ENCODE peak calls at places on chromosomes 1 and 21, in eight cellular contexts. H is uterus, W is adrenal gland, A is sigmoid colon, U is A549, X is suprapubic skin, B is body of pancreas, T is right lobe of liver. S is an unnamed sample.

GRCh38 chr1:30400436-30400975 is 322.9 kb downstream of the MATN1 start:
- DNase-seq in H (no peak), W (no peak), A (no peak), U (no peak), X (peak), B (no peak), T (no peak), S (no peak)

GRCh38 chr1:1033009-1033587 is 13.2 kb downstream of the AGRN start:
- DNase-seq in H (peak), W (peak), A (peak), U (peak), X (no peak), B (peak), T (no peak), S (peak)

GRCh38 chr21:41137889-41138288 is 30.1 kb upstream of the BACE2 start:
- DNase-seq in H (no peak), W (no peak), A (no peak), U (no peak), X (no peak), B (no peak), T (no peak), S (no peak)

GRCh38 chr1:182368369-182368768 is 23.2 kb downstream of the GLUL start:
- DNase-seq in H (no peak), W (no peak), A (no peak), U (no peak), X (no peak), B (no peak), T (no peak), S (no peak)

GRCh38 chr1:150563340-150564038 is 14.3 kb downstream of the ADAMTSL4 start:
- DNase-seq in H (peak), W (no peak), A (peak), U (peak), X (peak), B (peak), T (peak), S (peak)

GRCh38 chr1:219788091-219788490 is 140.3 kb downstream of the SLC30A10 start:
- DNase-seq in H (no peak), W (no peak), A (no peak), U (no peak), X (no peak), B (no peak), T (no peak), S (no peak)

GRCh38 chr1:70043806-70044205 is 161.6 kb downstream of the LRRC40 start:
- DNase-seq in H (no peak), W (no peak), A (no peak), U (peak), X (no peak), B (no peak), T (no peak), S (no peak)

GRCh38 chr1:112133487-112133886 is 144.0 kb upstream of the KCND3 start:
- DNase-seq in H (no peak), W (no peak), A (no peak), U (no peak), X (no peak), B (no peak), T (no peak), S (no peak)

GRCh38 chr1:81848880-81849500 is 48.3 kb downstream of the ADGRL2 start:
- DNase-seq in H (no peak), W (no peak), A (no peak), U (no peak), X (no peak), B (no peak), T (no peak), S (no peak)

GRCh38 chr21:38475519-38475918 is 22.8 kb downstream of the ERG start:
- DNase-seq in H (no peak), W (no peak), A (no peak), U (no peak), X (no peak), B (no peak), T (no peak), S (no peak)

GRCh38 chr21:39581414-39581813 is 31.3 kb upstream of the B3GALT5 start:
- DNase-seq in H (no peak), W (no peak), A (no peak), U (peak), X (no peak), B (no peak), T (no peak), S (no peak)

GRCh38 chr21:27806261-27806660 is 839.4 kb upstream of the ADAMTS5 start:
- DNase-seq in H (no peak), W (no peak), A (no peak), U (no peak), X (no peak), B (no peak), T (no peak), S (no peak)

GRCh38 chr1:160797861-160798273 is 1.9 kb downstream of the LY9 start:
- DNase-seq in H (no peak), W (no peak), A (no peak), U (no peak), X (no peak), B (no peak), T (no peak), S (no peak)

GRCh38 chr1:76659171-76659940 is 207.9 kb upstream of the ST6GALNAC5 start:
- DNase-seq in H (no peak), W (no peak), A (no peak), U (no peak), X (no peak), B (no peak), T (no peak), S (no peak)

GRCh38 chr1:26787381-26787705 is 407 bp upstream of the PIGV start:
- DNase-seq in H (no peak), W (no peak), A (no peak), U (no peak), X (no peak), B (no peak), T (no peak), S (no peak)

GRCh38 chr1:29557701-29558445 is 321.6 kb downstream of the PTPRU start:
- DNase-seq in H (no peak), W (no peak), A (peak), U (no peak), X (peak), B (no peak), T (no peak), S (peak)

GRCh38 chr1:206717237-206717989 is 32.7 kb downstream of the MAPKAPK2 start:
- DNase-seq in H (no peak), W (no peak), A (peak), U (no peak), X (no peak), B (no peak), T (no peak), S (no peak)

GRCh38 chr1:93827128-93827527 is 51.9 kb downstream of the DNTTIP2 start:
- DNase-seq in H (no peak), W (no peak), A (no peak), U (no peak), X (no peak), B (no peak), T (no peak), S (no peak)

GRCh38 chr1:56434659-56435202 is 144.6 kb downstream of the PLPP3 start:
- DNase-seq in H (no peak), W (no peak), A (no peak), U (no peak), X (no peak), B (no peak), T (no peak), S (no peak)

GRCh38 chr1:207851696-207852095 is 59.2 kb downstream of the CD34 start:
- DNase-seq in H (no peak), W (no peak), A (no peak), U (no peak), X (no peak), B (no peak), T (no peak), S (no peak)

GRCh38 chr1:207850621-207851407 is 60.1 kb downstream of the CD34 start:
- DNase-seq in H (no peak), W (no peak), A (no peak), U (no peak), X (no peak), B (no peak), T (no peak), S (no peak)

GRCh38 chr1:207852576-207853371 is 58.2 kb downstream of the CD34 start:
- DNase-seq in H (no peak), W (no peak), A (no peak), U (no peak), X (no peak), B (no peak), T (no peak), S (no peak)

GRCh38 chr1:207854001-207854400 is 56.9 kb downstream of the CD34 start:
- DNase-seq in H (no peak), W (no peak), A (no peak), U (no peak), X (no peak), B (no peak), T (no peak), S (no peak)

GRCh38 chr1:207853372-207853757 is 57.6 kb downstream of the CD34 start:
- DNase-seq in H (no peak), W (no peak), A (no peak), U (no peak), X (no peak), B (no peak), T (no peak), S (no peak)
- H3K27ac ChIP-seq in H (peak), W (no peak), A (no peak), U (no peak), X (no peak), B (no peak), T (no peak), S (no peak)

DNA sequence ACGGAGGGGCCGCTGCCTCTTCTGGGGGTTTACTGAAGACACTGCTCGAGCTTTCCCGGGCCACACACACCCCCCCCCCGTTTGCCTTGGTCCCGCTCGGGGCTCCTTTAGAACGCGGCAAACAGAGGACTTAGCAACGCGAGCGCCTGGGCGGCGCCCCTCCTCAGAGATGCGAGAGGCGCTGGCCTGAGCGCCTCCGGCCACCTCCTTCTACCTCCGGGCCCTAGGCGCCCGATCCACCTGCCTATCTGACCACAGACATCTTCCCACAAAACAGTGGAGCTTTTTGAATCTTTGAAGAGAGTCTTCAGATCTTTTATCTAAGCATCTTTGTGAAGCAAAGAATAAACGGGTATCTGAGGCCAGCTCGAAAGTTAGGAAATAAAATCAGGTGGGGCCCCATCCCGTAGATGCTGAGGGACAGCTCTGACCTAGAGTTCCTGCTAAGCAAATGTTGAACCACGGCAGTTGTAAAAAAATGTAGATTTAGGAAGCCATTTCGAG is 436 bp upstream of the TTLL7 start:
- DNase-seq in H (peak), W (no peak), A (peak), U (peak), X (no peak), B (peak), T (peak), S (peak)
- TF ChIP-seq POLR2A in H (peak), W (no peak), A (peak), U (no peak), X (no peak), B (no peak), T (no peak), S (no peak)

DNA sequence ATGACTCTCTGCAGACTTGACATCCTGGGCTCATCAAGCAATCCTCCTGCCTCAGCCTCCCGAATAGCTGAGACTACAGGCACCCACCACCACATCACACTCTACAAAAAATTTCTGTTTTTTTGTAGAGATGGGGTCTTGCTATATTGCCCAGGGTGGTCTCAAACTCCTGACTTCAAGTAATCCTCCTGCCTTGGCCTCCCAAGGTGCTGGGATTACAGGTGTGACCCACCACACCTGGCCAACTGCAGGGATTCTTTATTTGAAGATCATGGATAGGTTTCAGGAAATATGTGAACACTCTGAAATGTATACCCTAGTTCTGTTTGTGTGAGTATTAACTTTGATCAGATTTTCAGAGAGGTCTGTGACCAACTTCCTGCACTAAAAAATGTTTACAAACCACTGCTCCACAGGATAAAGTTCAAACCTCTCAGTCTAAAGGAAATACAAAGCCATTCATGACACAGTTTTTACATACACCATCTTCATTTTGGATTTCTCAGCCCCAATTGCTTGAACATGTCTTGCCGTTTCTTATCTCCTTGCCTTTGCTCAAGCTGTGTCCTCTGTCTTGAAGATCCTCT is 252.3 kb upstream of the FGGY start:
- DNase-seq in H (no peak), W (no peak), A (no peak), U (no peak), X (no peak), B (no peak), T (no peak), S (no peak)
- H3K27ac ChIP-seq in H (peak), W (no peak), A (peak), U (peak), X (no peak), B (no peak), T (peak), S (no peak)

GRCh38 chr1:183633676-183634343 is 1.8 kb downstream of the ARPC5 start:
- DNase-seq in H (peak), W (no peak), A (no peak), U (peak), X (no peak), B (no peak), T (no peak), S (peak)
- TF ChIP-seq POLR2A in H (peak), W (peak), A (peak), U (no peak), X (no peak), B (no peak), T (peak), S (no peak)

S was measured in testis.